ENCODE peak calls at places on chromosomes 5 and 9, in five cellular contexts. T is SK-N-SH, Z is HepG2, Q is K562, Y is GM12878. U is an unnamed sample.

GRCh38 chr9:5767968-5768932 is 64.7 kb downstream of the ERMP1 start:
- DNase-seq in Y (peak), Z (no peak), T (no peak), Q (no peak), U (no peak)

GRCh38 chr5:82164957-82165698 is 113.0 kb downstream of the RPS23 start:
- DNase-seq in Z (no peak), Y (no peak), Q (peak), T (no peak), U (peak)

GRCh38 chr5:76901522-76901921 is 51.3 kb upstream of the CRHBP start:
- DNase-seq in Q (no peak), Z (no peak), Y (no peak), T (no peak), U (no peak)

GRCh38 chr9:15423328-15423985 is 781 bp downstream of the SNAPC3 start:
- DNase-seq in T (peak), Z (no peak), Q (peak), Y (no peak), U (peak)

GRCh38 chr9:120482424-120483186 is 97.4 kb downstream of the CDK5RAP2 start:
- DNase-seq in Y (no peak), Q (no peak), Z (no peak), T (no peak), U (no peak)

GRCh38 chr5:79844571-79844970 is 146.5 kb downstream of the MTX3 start:
- DNase-seq in Q (no peak), Y (no peak), Z (no peak), T (no peak), U (no peak)

GRCh38 chr9:14198049-14198448 is 115.9 kb downstream of the NFIB start:
- DNase-seq in T (no peak), Y (no peak), Q (no peak), Z (no peak), U (no peak)

GRCh38 chr5:56516936-56517521 is 283.9 kb upstream of the ANKRD55 start:
- DNase-seq in Q (peak), Z (peak), Y (no peak), T (peak), U (peak)

GRCh38 chr9:72474676-72475075 is 46.7 kb upstream of the TMC1 start:
- DNase-seq in Z (no peak), Q (no peak), Y (no peak), T (no peak), U (peak)

GRCh38 chr9:135618866-135619598 is 20.3 kb downstream of the GLT6D1 start:
- DNase-seq in Q (no peak), T (peak), Y (no peak), Z (no peak), U (no peak)

GRCh38 chr9:136729144-136729543 is 13.6 kb downstream of the LCN10 start:
- DNase-seq in T (no peak), Q (no peak), Y (no peak), Z (no peak), U (no peak)

GRCh38 chr5:101897914-101898313 is 398.2 kb downstream of the SLCO4C1 start:
- DNase-seq in Y (peak), Z (no peak), Q (peak), T (peak), U (no peak)

GRCh38 chr5:38650540-38651275 is 94.3 kb upstream of the LIFR start:
- DNase-seq in Y (no peak), Z (no peak), T (no peak), Q (no peak), U (peak)

GRCh38 chr5:105616599-105616998 is 2054.0 kb upstream of the NUDT12 start:
- DNase-seq in T (no peak), Z (no peak), Q (no peak), Y (no peak), U (no peak)

DNA sequence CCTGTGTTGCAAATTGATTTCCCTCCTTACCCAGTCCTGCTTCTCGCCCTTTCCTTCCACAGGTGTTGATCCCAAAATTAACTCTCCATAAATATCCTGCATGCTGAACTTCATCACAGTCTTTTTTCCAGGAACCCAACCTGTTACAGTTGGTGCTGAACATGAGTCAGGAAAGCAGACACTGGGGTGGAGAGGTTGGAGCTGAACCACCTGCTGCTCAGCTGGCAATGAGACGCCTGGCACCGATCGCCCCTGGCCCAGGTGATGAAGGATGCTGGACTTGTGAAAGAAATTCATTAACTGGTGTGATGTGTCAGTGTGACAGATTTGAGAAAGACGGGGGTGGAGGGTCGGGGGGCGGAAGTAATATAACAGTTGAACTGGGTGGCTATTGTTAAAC is 30.6 kb downstream of the CPLX2 start:
- DNase-seq in T (no peak), Z (no peak), Y (no peak), Q (no peak), U (no peak)
- TF ChIP-seq MXI1 in T (no peak), Z (no peak), Y (no peak), Q (no peak), U (no peak)

DNA sequence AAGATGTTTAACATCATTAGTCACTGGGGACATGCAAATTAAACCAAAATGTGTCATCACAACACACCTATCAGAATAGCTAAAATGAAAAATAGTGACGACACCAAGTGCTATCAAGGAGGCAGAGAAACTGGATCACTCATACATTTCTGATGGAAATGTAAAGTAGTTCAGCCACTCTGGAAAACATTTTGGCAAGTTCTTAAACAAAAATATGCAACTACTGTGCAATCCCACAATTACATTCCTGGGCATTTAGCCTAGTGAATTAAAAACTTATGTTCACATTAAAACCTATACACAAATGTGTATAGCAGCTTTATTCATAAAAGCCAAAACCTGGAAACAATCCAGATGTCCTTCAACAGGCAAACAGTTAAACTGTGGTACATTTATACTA is 53.1 kb downstream of the SVEP1 start:
- DNase-seq in Z (no peak), T (no peak), Y (no peak), Q (no peak), U (peak)
- TF ChIP-seq MXI1 in Z (no peak), T (no peak), Y (no peak), Q (no peak), U (no peak)

GRCh38 chr9:38708759-38709158 is 11.2 kb downstream of the FAM240B start:
- DNase-seq in T (peak), Z (no peak), Q (no peak), Y (no peak), U (no peak)
- TF ChIP-seq MXI1 in T (no peak), Z (no peak), Q (no peak), Y (no peak), U (no peak)

DNA sequence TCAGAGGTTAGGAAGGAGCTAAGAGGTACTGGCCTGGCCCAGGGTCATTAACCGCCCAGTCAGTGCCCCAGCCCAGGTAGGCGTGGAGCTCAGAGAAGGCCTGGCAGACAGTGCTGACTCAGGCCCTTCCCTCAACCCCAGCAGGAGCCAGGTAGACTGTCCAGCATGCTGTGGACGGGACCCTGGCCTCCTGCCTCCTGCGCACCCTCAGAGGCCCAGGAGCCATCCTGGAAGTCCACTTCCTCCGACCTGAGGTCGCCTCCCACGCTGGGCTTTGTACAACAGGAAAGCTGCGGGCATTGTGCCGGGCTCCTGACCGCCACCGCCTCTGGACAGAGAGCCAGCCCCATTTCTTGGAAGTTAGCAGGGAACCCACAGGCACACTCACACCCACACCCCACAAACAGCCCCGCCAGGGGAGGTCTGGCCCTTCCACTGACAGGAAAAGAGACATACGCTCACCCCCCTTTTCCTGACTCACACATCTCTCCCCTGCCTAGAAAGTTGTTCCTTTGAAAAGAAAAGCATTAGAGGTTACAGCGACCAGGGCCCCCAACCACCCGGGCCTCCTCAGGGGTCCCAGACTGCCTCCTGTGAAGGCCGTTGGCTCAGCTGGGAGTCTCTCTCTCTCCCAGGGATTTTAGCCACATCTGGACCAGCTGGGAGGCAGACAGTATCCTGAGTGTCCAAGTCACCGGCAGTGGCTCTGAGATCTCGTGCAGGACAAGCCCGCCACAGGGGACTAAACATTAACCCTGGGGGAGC is 7.7 kb downstream of the RALGDS start:
- DNase-seq in Z (no peak), Y (no peak), T (no peak), Q (no peak), U (peak)
- TF ChIP-seq MXI1 in Z (no peak), Y (no peak), T (no peak), Q (no peak), U (no peak)

DNA sequence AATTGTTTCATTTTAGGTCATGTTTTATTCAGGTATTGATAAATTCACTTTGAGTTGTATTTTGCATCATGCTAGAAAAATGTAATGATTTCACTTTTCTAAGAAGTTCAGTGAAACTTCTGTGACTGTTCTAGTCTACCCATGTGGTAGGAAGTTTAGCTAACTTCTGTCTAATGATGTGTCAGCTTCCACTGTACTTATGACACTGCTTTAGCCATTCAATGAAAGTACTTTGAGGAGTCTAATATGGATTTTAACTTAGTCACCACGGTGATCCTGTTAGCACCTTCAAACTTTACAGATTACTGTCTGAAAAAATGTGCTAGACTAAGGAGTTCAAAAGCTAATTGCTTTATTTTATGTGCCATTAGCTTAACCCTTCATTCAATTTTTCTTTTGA is 1510.5 kb upstream of the CDH9 start:
- DNase-seq in Y (no peak), Q (no peak), T (no peak), Z (no peak), U (no peak)
- TF ChIP-seq MXI1 in Y (no peak), Q (no peak), T (no peak), Z (no peak), U (no peak)

DNA sequence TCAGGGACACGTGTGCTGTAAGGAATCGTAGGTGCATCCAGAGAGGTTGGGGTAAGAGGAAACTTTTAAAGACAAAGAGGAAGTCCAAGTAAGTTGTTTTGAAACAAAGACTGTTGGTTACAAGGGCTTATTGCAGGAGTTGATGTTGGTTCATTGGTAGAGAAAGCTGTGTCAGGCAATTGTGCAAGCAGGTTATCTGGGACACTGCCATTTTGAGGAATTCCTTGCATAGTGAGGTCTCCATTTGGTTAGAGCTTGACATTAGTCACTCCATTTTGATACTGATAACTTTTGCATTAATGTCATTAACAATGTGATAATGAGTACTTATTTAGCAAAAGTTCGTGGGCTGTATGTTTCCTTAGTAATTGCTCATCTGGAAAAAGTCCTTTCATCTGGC is 24.9 kb downstream of the CNOT6 start:
- DNase-seq in Z (no peak), Y (no peak), Q (no peak), T (no peak), U (peak)
- TF ChIP-seq MXI1 in Z (no peak), Y (no peak), Q (no peak), T (no peak), U (no peak)

GRCh38 chr9:133103183-133103986 is 17.7 kb downstream of the RALGDS start:
- DNase-seq in Y (no peak), Z (peak), Q (peak), T (peak), U (peak)
- TF ChIP-seq MXI1 in Y (no peak), Z (no peak), Q (no peak), T (peak), U (no peak)